ENCODE peak calls at places on chromosomes 4 and X, in six cellular contexts. U, L, G, J, I and W are unnamed samples.

GRCh38 chr4:4457803-4458550 is 71.1 kb downstream of the NSG1 start:
- DNase-seq in J (peak; percentile 81), U (no peak), I (no peak), G (no peak), L (no peak), W (no peak)

GRCh38 chrX:54044877-54045328 is 630 bp upstream of the PHF8 start:
- DNase-seq in U (no peak), I (no peak), G (no peak), J (no peak), L (no peak), W (peak; percentile 6)

GRCh38 chrX:38717871-38718270 is 83.4 kb upstream of the MID1IP1 start:
- DNase-seq in G (no peak), I (no peak), U (no peak), L (peak; percentile 5), J (no peak), W (peak; percentile 32)

GRCh38 chrX:1500701-1501624 is 36.0 kb downstream of the P2RY8 start:
- DNase-seq in G (no peak), J (no peak), U (no peak), I (no peak), L (peak; percentile 67), W (no peak)

GRCh38 chrX:102627640-102628039 is 23.6 kb upstream of the GPRASP1 start:
- DNase-seq in J (no peak), L (no peak), I (no peak), G (no peak), U (no peak), W (no peak)

GRCh38 chrX:127030011-127030738 is 210.6 kb downstream of the PRR32 start:
- DNase-seq in G (no peak), L (no peak), J (no peak), U (no peak), I (no peak), W (no peak)

GRCh38 chr4:71732706-71733105 is 51.2 kb downstream of the GC start:
- DNase-seq in G (no peak), U (no peak), J (peak; percentile 38), L (peak; percentile 11), I (no peak), W (peak; percentile 2)

GRCh38 chr4:32607978-32608377 is 1887.8 kb downstream of the PCDH7 start:
- DNase-seq in I (no peak), G (no peak), J (no peak), L (no peak), U (no peak), W (no peak)

GRCh38 chrX:150842198-150842553 is 56.3 kb downstream of the CD99L2 start:
- DNase-seq in I (no peak), U (no peak), J (no peak), G (peak; percentile 18), L (no peak), W (no peak)

GRCh38 chr4:57378766-57379165 is 268.6 kb upstream of the IGFBP7 start:
- DNase-seq in U (no peak), I (no peak), L (no peak), G (no peak), J (peak; percentile 68), W (no peak)